ENCODE peak calls at places on chromosome 19, in seven cellular contexts. One of them, this sample, is unnamed.
A peak's percentile ranks its signal among the peaks of the same experiment; 100 is the strongest.

GRCh38 chr19:42064432-42064831 is 5.6 kb downstream of the GRIK5 start:
- DNase-seq in stimulated activated CD4-positive, alpha-beta T cell treated with anti-CD3 and anti-CD28 coated beads, Interleukin-2, amount 100 ng/mL, for 24 hours: no peak
- DNase-seq in ovary: no peak
- DNase-seq in left lung: no peak
- DNase-seq in NCI-H2029: no peak
- DNase-seq in head of caudate nucleus: no peak
- DNase-seq in T-helper 17 cell: no peak
- DNase-seq in this sample: no peak

GRCh38 chr19:55638864-55639359 is 1.9 kb upstream of the ZNF580 start:
- DNase-seq in stimulated activated CD4-positive, alpha-beta T cell treated with anti-CD3 and anti-CD28 coated beads, Interleukin-2, amount 100 ng/mL, for 24 hours: peak; percentile 71
- DNase-seq in ovary: no peak
- DNase-seq in left lung: no peak
- DNase-seq in NCI-H2029: no peak
- DNase-seq in head of caudate nucleus: no peak
- DNase-seq in T-helper 17 cell: no peak
- DNase-seq in this sample: peak; percentile 6

GRCh38 chr19:48877900-48878218 is 5.6 kb downstream of the PPP1R15A start:
- DNase-seq in stimulated activated CD4-positive, alpha-beta T cell treated with anti-CD3 and anti-CD28 coated beads, Interleukin-2, amount 100 ng/mL, for 24 hours: no peak
- DNase-seq in ovary: no peak
- DNase-seq in left lung: no peak
- DNase-seq in NCI-H2029: no peak
- DNase-seq in head of caudate nucleus: no peak
- DNase-seq in T-helper 17 cell: no peak
- DNase-seq in this sample: no peak

GRCh38 chr19:47183579-47183978 is 47.4 kb downstream of the BBC3 start:
- DNase-seq in stimulated activated CD4-positive, alpha-beta T cell treated with anti-CD3 and anti-CD28 coated beads, Interleukin-2, amount 100 ng/mL, for 24 hours: no peak
- DNase-seq in ovary: no peak
- DNase-seq in left lung: no peak
- DNase-seq in NCI-H2029: no peak
- DNase-seq in head of caudate nucleus: peak; percentile 27
- DNase-seq in T-helper 17 cell: no peak
- DNase-seq in this sample: no peak

GRCh38 chr19:17871878-17872250 is at the start of gene SLC5A5:
- DNase-seq in stimulated activated CD4-positive, alpha-beta T cell treated with anti-CD3 and anti-CD28 coated beads, Interleukin-2, amount 100 ng/mL, for 24 hours: no peak
- DNase-seq in ovary: no peak
- DNase-seq in left lung: no peak
- DNase-seq in NCI-H2029: no peak
- DNase-seq in head of caudate nucleus: no peak
- DNase-seq in T-helper 17 cell: no peak
- DNase-seq in this sample: no peak

GRCh38 chr19:6811906-6812305 is 39.4 kb downstream of the VAV1 start:
- DNase-seq in stimulated activated CD4-positive, alpha-beta T cell treated with anti-CD3 and anti-CD28 coated beads, Interleukin-2, amount 100 ng/mL, for 24 hours: no peak
- DNase-seq in ovary: no peak
- DNase-seq in left lung: no peak
- DNase-seq in NCI-H2029: peak; percentile 21
- DNase-seq in head of caudate nucleus: peak; percentile 36
- DNase-seq in T-helper 17 cell: no peak
- DNase-seq in this sample: peak; percentile 3

GRCh38 chr19:14979136-14979497 is 547 bp downstream of the SLC1A6 start:
- DNase-seq in stimulated activated CD4-positive, alpha-beta T cell treated with anti-CD3 and anti-CD28 coated beads, Interleukin-2, amount 100 ng/mL, for 24 hours: no peak
- DNase-seq in ovary: no peak
- DNase-seq in left lung: no peak
- DNase-seq in NCI-H2029: no peak
- DNase-seq in head of caudate nucleus: peak; percentile 30
- DNase-seq in T-helper 17 cell: no peak
- DNase-seq in this sample: no peak

GRCh38 chr19:23273022-23273593 is 22.9 kb upstream of the ZNF724 start:
- DNase-seq in stimulated activated CD4-positive, alpha-beta T cell treated with anti-CD3 and anti-CD28 coated beads, Interleukin-2, amount 100 ng/mL, for 24 hours: peak; percentile 22
- DNase-seq in ovary: no peak
- DNase-seq in left lung: no peak
- DNase-seq in NCI-H2029: no peak
- DNase-seq in head of caudate nucleus: peak; percentile 35
- DNase-seq in T-helper 17 cell: no peak
- DNase-seq in this sample: no peak

GRCh38 chr19:5913739-5914357 is at the start of gene CAPS:
- DNase-seq in stimulated activated CD4-positive, alpha-beta T cell treated with anti-CD3 and anti-CD28 coated beads, Interleukin-2, amount 100 ng/mL, for 24 hours: no peak
- DNase-seq in ovary: no peak
- DNase-seq in left lung: peak; percentile 76
- DNase-seq in NCI-H2029: no peak
- DNase-seq in head of caudate nucleus: peak; percentile 19
- DNase-seq in T-helper 17 cell: no peak
- DNase-seq in this sample: no peak

GRCh38 chr19:3986260-3987041 is 1.2 kb upstream of the EEF2 start:
- DNase-seq in stimulated activated CD4-positive, alpha-beta T cell treated with anti-CD3 and anti-CD28 coated beads, Interleukin-2, amount 100 ng/mL, for 24 hours: peak; percentile 63
- DNase-seq in ovary: peak; percentile 40
- DNase-seq in left lung: no peak
- DNase-seq in NCI-H2029: peak; percentile 89
- DNase-seq in head of caudate nucleus: peak; percentile 72
- DNase-seq in T-helper 17 cell: no peak
- DNase-seq in this sample: peak; percentile 58

GRCh38 chr19:40523322-40524047 is 53.2 kb upstream of the SHKBP1 start:
- DNase-seq in stimulated activated CD4-positive, alpha-beta T cell treated with anti-CD3 and anti-CD28 coated beads, Interleukin-2, amount 100 ng/mL, for 24 hours: peak; percentile 47
- DNase-seq in ovary: peak; percentile 68
- DNase-seq in left lung: peak; percentile 36
- DNase-seq in NCI-H2029: peak; percentile 67
- DNase-seq in head of caudate nucleus: peak; percentile 65
- DNase-seq in T-helper 17 cell: peak; percentile 20
- DNase-seq in this sample: no peak

GRCh38 chr19:50050406-50051223 is 24.8 kb downstream of the ZNF473 start:
- DNase-seq in stimulated activated CD4-positive, alpha-beta T cell treated with anti-CD3 and anti-CD28 coated beads, Interleukin-2, amount 100 ng/mL, for 24 hours: peak; percentile 84
- DNase-seq in ovary: peak; percentile 71
- DNase-seq in left lung: peak; percentile 78
- DNase-seq in NCI-H2029: peak; percentile 86
- DNase-seq in head of caudate nucleus: peak; percentile 95
- DNase-seq in T-helper 17 cell: peak; percentile 70
- DNase-seq in this sample: peak; percentile 28

GRCh38 chr19:18713550-18714117 is 30.2 kb downstream of the CRTC1 start:
- DNase-seq in stimulated activated CD4-positive, alpha-beta T cell treated with anti-CD3 and anti-CD28 coated beads, Interleukin-2, amount 100 ng/mL, for 24 hours: no peak
- DNase-seq in ovary: no peak
- DNase-seq in left lung: no peak
- DNase-seq in NCI-H2029: no peak
- DNase-seq in head of caudate nucleus: peak; percentile 40
- DNase-seq in T-helper 17 cell: no peak
- DNase-seq in this sample: no peak

GRCh38 chr19:47020992-47021496 is 1.4 kb downstream of the NPAS1 start:
- DNase-seq in stimulated activated CD4-positive, alpha-beta T cell treated with anti-CD3 and anti-CD28 coated beads, Interleukin-2, amount 100 ng/mL, for 24 hours: no peak
- DNase-seq in ovary: no peak
- DNase-seq in left lung: no peak
- DNase-seq in NCI-H2029: no peak
- DNase-seq in head of caudate nucleus: no peak
- DNase-seq in T-helper 17 cell: no peak
- DNase-seq in this sample: no peak

GRCh38 chr19:33294058-33294798 is 8.1 kb downstream of the CEBPA start:
- DNase-seq in stimulated activated CD4-positive, alpha-beta T cell treated with anti-CD3 and anti-CD28 coated beads, Interleukin-2, amount 100 ng/mL, for 24 hours: no peak
- DNase-seq in ovary: no peak
- DNase-seq in left lung: no peak
- DNase-seq in NCI-H2029: no peak
- DNase-seq in head of caudate nucleus: no peak
- DNase-seq in T-helper 17 cell: no peak
- DNase-seq in this sample: no peak

GRCh38 chr19:50190439-50190891 is 13.0 kb upstream of the MYH14 start:
- DNase-seq in stimulated activated CD4-positive, alpha-beta T cell treated with anti-CD3 and anti-CD28 coated beads, Interleukin-2, amount 100 ng/mL, for 24 hours: no peak
- DNase-seq in ovary: no peak
- DNase-seq in left lung: no peak
- DNase-seq in NCI-H2029: no peak
- DNase-seq in head of caudate nucleus: no peak
- DNase-seq in T-helper 17 cell: no peak
- DNase-seq in this sample: no peak

GRCh38 chr19:55809381-55810058 is 22.3 kb downstream of the NLRP11 start:
- DNase-seq in stimulated activated CD4-positive, alpha-beta T cell treated with anti-CD3 and anti-CD28 coated beads, Interleukin-2, amount 100 ng/mL, for 24 hours: peak; percentile 42
- DNase-seq in ovary: peak; percentile 66
- DNase-seq in left lung: peak; percentile 37
- DNase-seq in NCI-H2029: peak; percentile 85
- DNase-seq in head of caudate nucleus: peak; percentile 9
- DNase-seq in T-helper 17 cell: no peak
- DNase-seq in this sample: peak; percentile 45

GRCh38 chr19:5951338-5951861 is 26.5 kb downstream of the RANBP3 start:
- DNase-seq in stimulated activated CD4-positive, alpha-beta T cell treated with anti-CD3 and anti-CD28 coated beads, Interleukin-2, amount 100 ng/mL, for 24 hours: no peak
- DNase-seq in ovary: no peak
- DNase-seq in left lung: peak; percentile 60
- DNase-seq in NCI-H2029: peak; percentile 16
- DNase-seq in head of caudate nucleus: peak; percentile 40
- DNase-seq in T-helper 17 cell: no peak
- DNase-seq in this sample: no peak

GRCh38 chr19:18761531-18762110 is 29.5 kb downstream of the COMP start:
- DNase-seq in stimulated activated CD4-positive, alpha-beta T cell treated with anti-CD3 and anti-CD28 coated beads, Interleukin-2, amount 100 ng/mL, for 24 hours: no peak
- DNase-seq in ovary: no peak
- DNase-seq in left lung: no peak
- DNase-seq in NCI-H2029: peak; percentile 47
- DNase-seq in head of caudate nucleus: no peak
- DNase-seq in T-helper 17 cell: no peak
- DNase-seq in this sample: no peak

GRCh38 chr19:35856001-35856400 is 710 bp upstream of the KIRREL2 start:
- DNase-seq in stimulated activated CD4-positive, alpha-beta T cell treated with anti-CD3 and anti-CD28 coated beads, Interleukin-2, amount 100 ng/mL, for 24 hours: no peak
- DNase-seq in ovary: no peak
- DNase-seq in left lung: no peak
- DNase-seq in NCI-H2029: no peak
- DNase-seq in head of caudate nucleus: no peak
- DNase-seq in T-helper 17 cell: no peak
- DNase-seq in this sample: no peak

GRCh38 chr19:56840452-56841193 is at the start of the genes PEG3 and ZIM2:
- DNase-seq in stimulated activated CD4-positive, alpha-beta T cell treated with anti-CD3 and anti-CD28 coated beads, Interleukin-2, amount 100 ng/mL, for 24 hours: no peak
- DNase-seq in ovary: peak; percentile 95
- DNase-seq in left lung: peak; percentile 39
- DNase-seq in NCI-H2029: no peak
- DNase-seq in head of caudate nucleus: peak; percentile 93
- DNase-seq in T-helper 17 cell: no peak
- DNase-seq in this sample: no peak

GRCh38 chr19:8611890-8612806 is 1.6 kb upstream of the ADAMTS10 start:
- DNase-seq in stimulated activated CD4-positive, alpha-beta T cell treated with anti-CD3 and anti-CD28 coated beads, Interleukin-2, amount 100 ng/mL, for 24 hours: no peak
- DNase-seq in ovary: peak; percentile 82
- DNase-seq in left lung: no peak
- DNase-seq in NCI-H2029: no peak
- DNase-seq in head of caudate nucleus: no peak
- DNase-seq in T-helper 17 cell: no peak
- DNase-seq in this sample: no peak

GRCh38 chr19:37197768-37198167 is 12.6 kb downstream of the ZNF585B start:
- DNase-seq in stimulated activated CD4-positive, alpha-beta T cell treated with anti-CD3 and anti-CD28 coated beads, Interleukin-2, amount 100 ng/mL, for 24 hours: no peak
- DNase-seq in ovary: no peak
- DNase-seq in left lung: no peak
- DNase-seq in NCI-H2029: no peak
- DNase-seq in head of caudate nucleus: no peak
- DNase-seq in T-helper 17 cell: no peak
- DNase-seq in this sample: no peak

GRCh38 chr19:53595510-53595867 is 36.3 kb upstream of the DPRX start:
- DNase-seq in stimulated activated CD4-positive, alpha-beta T cell treated with anti-CD3 and anti-CD28 coated beads, Interleukin-2, amount 100 ng/mL, for 24 hours: no peak
- DNase-seq in ovary: no peak
- DNase-seq in left lung: no peak
- DNase-seq in NCI-H2029: no peak
- DNase-seq in head of caudate nucleus: no peak
- DNase-seq in T-helper 17 cell: no peak
- DNase-seq in this sample: no peak

GRCh38 chr19:1468274-1469199 is 10.5 kb downstream of the C19orf25 start:
- DNase-seq in stimulated activated CD4-positive, alpha-beta T cell treated with anti-CD3 and anti-CD28 coated beads, Interleukin-2, amount 100 ng/mL, for 24 hours: peak; percentile 53
- DNase-seq in ovary: peak; percentile 43
- DNase-seq in left lung: no peak
- DNase-seq in NCI-H2029: no peak
- DNase-seq in head of caudate nucleus: no peak
- DNase-seq in T-helper 17 cell: peak; percentile 15
- DNase-seq in this sample: no peak

GRCh38 chr19:21484631-21485030 is 20.8 kb upstream of the ZNF429 start:
- DNase-seq in stimulated activated CD4-positive, alpha-beta T cell treated with anti-CD3 and anti-CD28 coated beads, Interleukin-2, amount 100 ng/mL, for 24 hours: no peak
- DNase-seq in ovary: no peak
- DNase-seq in left lung: no peak
- DNase-seq in NCI-H2029: no peak
- DNase-seq in head of caudate nucleus: no peak
- DNase-seq in T-helper 17 cell: no peak
- DNase-seq in this sample: no peak

GRCh38 chr19:44745386-44745831 is 3.1 kb upstream of the BCL3 start:
- DNase-seq in stimulated activated CD4-positive, alpha-beta T cell treated with anti-CD3 and anti-CD28 coated beads, Interleukin-2, amount 100 ng/mL, for 24 hours: no peak
- DNase-seq in ovary: peak; percentile 81
- DNase-seq in left lung: peak; percentile 82
- DNase-seq in NCI-H2029: no peak
- DNase-seq in head of caudate nucleus: no peak
- DNase-seq in T-helper 17 cell: no peak
- DNase-seq in this sample: no peak

GRCh38 chr19:34222386-34222785 is 32.0 kb upstream of the GARRE1 start:
- DNase-seq in stimulated activated CD4-positive, alpha-beta T cell treated with anti-CD3 and anti-CD28 coated beads, Interleukin-2, amount 100 ng/mL, for 24 hours: no peak
- DNase-seq in ovary: no peak
- DNase-seq in left lung: no peak
- DNase-seq in NCI-H2029: no peak
- DNase-seq in head of caudate nucleus: no peak
- DNase-seq in T-helper 17 cell: no peak
- DNase-seq in this sample: no peak

GRCh38 chr19:43634516-43634876 is 5.2 kb downstream of the CADM4 start:
- DNase-seq in stimulated activated CD4-positive, alpha-beta T cell treated with anti-CD3 and anti-CD28 coated beads, Interleukin-2, amount 100 ng/mL, for 24 hours: no peak
- DNase-seq in ovary: no peak
- DNase-seq in left lung: no peak
- DNase-seq in NCI-H2029: no peak
- DNase-seq in head of caudate nucleus: peak; percentile 48
- DNase-seq in T-helper 17 cell: no peak
- DNase-seq in this sample: no peak

GRCh38 chr19:7680606-7681335 is at the start of gene TRAPPC5:
- DNase-seq in stimulated activated CD4-positive, alpha-beta T cell treated with anti-CD3 and anti-CD28 coated beads, Interleukin-2, amount 100 ng/mL, for 24 hours: peak; percentile 86
- DNase-seq in ovary: peak; percentile 94
- DNase-seq in left lung: peak; percentile 88
- DNase-seq in NCI-H2029: peak; percentile 85
- DNase-seq in head of caudate nucleus: peak; percentile 85
- DNase-seq in T-helper 17 cell: peak; percentile 90
- DNase-seq in this sample: peak; percentile 14

GRCh38 chr19:38669532-38669931 is 22.1 kb downstream of the ACTN4 start:
- DNase-seq in stimulated activated CD4-positive, alpha-beta T cell treated with anti-CD3 and anti-CD28 coated beads, Interleukin-2, amount 100 ng/mL, for 24 hours: no peak
- DNase-seq in ovary: no peak
- DNase-seq in left lung: no peak
- DNase-seq in NCI-H2029: no peak
- DNase-seq in head of caudate nucleus: no peak
- DNase-seq in T-helper 17 cell: no peak
- DNase-seq in this sample: no peak